ENCODE peak calls at places on chromosomes 1 and 21, in four cellular contexts. V is PC-3, U is tibial artery, D is AG09309. L is an unnamed sample.

GRCh38 chr1:203765029-203765837 is at the start of gene LAX1:
- DNase-seq in U (no peak), D (no peak), V (no peak), L (no peak)

GRCh38 chr1:19350566-19350965 is 38.4 kb downstream of the SLC66A1 start:
- DNase-seq in D (no peak), U (no peak), V (no peak), L (no peak)

GRCh38 chr1:6141601-6142000 is 38.5 kb downstream of the CHD5 start:
- DNase-seq in U (no peak), D (no peak), V (peak; percentile 18), L (no peak)

GRCh38 chr1:47558601-47559593 is 121.1 kb downstream of the FOXD2 start:
- DNase-seq in V (peak; percentile 66), U (no peak), D (no peak), L (no peak)

GRCh38 chr1:60573726-60574409 is 500.3 kb upstream of the C1orf87 start:
- DNase-seq in U (no peak), V (peak; percentile 88), D (no peak), L (peak; percentile 6)

GRCh38 chr1:239829535-239829934 is 262.1 kb upstream of the FMN2 start:
- DNase-seq in V (no peak), U (no peak), D (no peak), L (no peak)

GRCh38 chr1:3070654-3071506 is 1.9 kb downstream of the PRDM16 start:
- DNase-seq in D (no peak), U (no peak), V (no peak), L (no peak)

GRCh38 chr1:208510192-208510952 is 266.2 kb upstream of the PLXNA2 start:
- DNase-seq in U (no peak), V (peak; percentile 97), D (peak; percentile 79), L (no peak)

GRCh38 chr1:31771891-31772668 is 7.9 kb upstream of the ADGRB2 start:
- DNase-seq in D (no peak), U (no peak), V (peak; percentile 31), L (no peak)
- H3K4me3 ChIP-seq in D (peak overlapping the region; percentile 34), U (no peak overlapping the region), V (no peak overlapping the region), L (peak overlapping the region; percentile 31)

GRCh38 chr21:37338671-37339526 is 27.7 kb upstream of the DYRK1A start:
- DNase-seq in V (peak; percentile 97), U (no peak), D (peak; percentile 94), L (peak; percentile 70)
- H3K4me3 ChIP-seq in V (peak overlapping the region; percentile 51), U (peak overlapping the region; percentile 21), D (no peak overlapping the region), L (no peak overlapping the region)

DNA sequence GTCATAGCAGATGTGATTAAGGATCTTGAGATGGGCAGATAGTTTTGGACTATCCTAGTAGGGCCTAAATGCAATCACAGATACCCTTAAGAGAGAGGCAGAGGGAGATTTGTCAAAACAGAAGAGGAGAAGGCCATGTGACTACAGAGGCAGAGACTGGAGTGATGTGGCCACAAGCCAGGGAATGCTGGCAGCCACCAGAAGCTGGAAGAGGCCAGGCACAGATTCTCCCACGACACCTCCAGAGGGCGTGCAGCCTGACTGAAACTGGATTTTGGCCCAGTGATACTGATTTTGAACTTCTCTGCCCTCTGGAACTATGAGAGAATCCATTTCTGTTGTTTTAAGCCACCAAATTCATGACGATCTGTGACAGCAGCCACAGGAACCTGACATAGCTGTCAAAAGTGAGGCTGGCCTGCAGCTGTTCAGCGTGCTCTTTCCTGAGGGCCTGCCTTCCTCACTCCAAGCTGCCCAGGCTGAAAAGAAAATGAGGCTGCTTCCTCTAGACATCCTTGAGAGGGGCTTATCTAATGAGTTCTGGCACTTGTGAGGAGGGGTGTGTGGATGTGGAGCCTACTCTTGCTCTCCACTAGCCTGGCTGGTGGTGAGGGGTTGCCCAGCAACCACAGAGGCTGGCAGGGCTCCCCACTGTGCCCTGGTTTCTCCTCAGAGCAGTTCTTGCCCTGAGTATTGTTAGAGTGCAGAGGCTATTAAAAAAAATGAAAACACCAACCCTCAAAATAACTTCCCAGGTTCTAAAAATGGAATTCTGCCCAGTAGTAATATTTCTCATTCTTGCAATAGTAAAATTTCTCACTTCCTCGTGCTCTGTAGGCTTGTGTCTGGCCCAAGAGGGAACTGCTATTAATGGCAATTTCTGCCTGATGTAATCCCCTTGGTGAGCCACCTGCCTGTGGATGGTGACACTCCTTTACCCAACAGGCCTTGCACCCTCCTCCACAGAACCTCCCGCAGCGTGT is 52.4 kb upstream of the EPS8L3 start:
- DNase-seq in V (no peak), U (peak; percentile 50), D (no peak), L (no peak)
- H3K4me3 ChIP-seq in V (no peak overlapping the region), U (no peak overlapping the region), D (no peak overlapping the region), L (no peak overlapping the region)

DNA sequence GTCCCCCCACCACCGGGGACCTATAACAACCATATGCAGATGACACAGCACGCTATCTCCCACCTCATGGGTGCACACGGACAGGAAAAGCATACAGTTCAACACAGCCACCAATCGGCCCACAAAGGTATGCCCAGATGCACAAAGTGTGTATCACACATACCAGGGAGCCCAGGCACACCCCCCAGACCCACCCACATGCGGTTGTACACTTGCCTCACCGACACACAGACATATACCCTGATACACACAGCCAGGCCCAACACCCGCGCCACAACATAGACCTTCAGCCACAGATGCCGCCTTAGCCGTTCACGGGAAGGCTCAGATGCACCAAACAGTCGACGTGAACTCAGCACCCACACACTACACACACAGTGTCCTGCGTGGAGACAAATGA is 5.5 kb downstream of the CROCC start:
- DNase-seq in U (no peak), V (no peak), D (no peak), L (no peak)
- H3K4me3 ChIP-seq in U (no peak overlapping the region), V (no peak overlapping the region), D (no peak overlapping the region), L (no peak overlapping the region)

DNA sequence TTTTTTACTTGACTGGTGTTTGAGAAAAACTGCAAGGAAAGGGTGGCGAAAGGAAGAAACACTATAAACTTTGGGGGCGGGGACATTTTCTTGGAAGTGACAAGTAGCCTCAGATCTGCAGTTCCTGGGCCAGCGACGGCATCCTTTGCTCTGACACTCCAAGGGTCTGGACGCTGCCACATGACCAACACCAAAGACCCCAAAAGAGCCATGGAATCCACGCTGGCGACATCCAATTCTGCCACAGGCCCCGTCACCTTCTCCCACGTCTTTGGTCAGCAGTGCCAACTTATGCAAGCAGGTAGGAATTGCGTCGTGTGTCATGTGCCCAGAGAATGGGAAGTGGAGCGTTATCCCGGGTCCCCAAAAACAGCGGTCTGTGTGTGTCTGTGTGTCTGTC is 193.5 kb downstream of the PRDM2 start:
- DNase-seq in V (no peak), D (no peak), U (no peak), L (no peak)
- H3K4me3 ChIP-seq in V (no peak overlapping the region), D (no peak overlapping the region), U (peak overlapping the region; percentile 38), L (no peak overlapping the region)

GRCh38 chr1:54378884-54379445 is 27.2 kb downstream of the SSBP3 start:
- DNase-seq in D (no peak), U (no peak), V (no peak), L (no peak)

GRCh38 chr1:54376085-54377039 is 29.8 kb downstream of the SSBP3 start:
- DNase-seq in D (no peak), U (no peak), V (peak; percentile 18), L (no peak)

GRCh38 chr1:54377040-54377691 is 29.0 kb downstream of the SSBP3 start:
- DNase-seq in V (no peak), D (no peak), U (no peak), L (no peak)

GRCh38 chr1:54379481-54380284 is 26.5 kb downstream of the SSBP3 start:
- DNase-seq in D (no peak), V (no peak), U (no peak), L (no peak)

DNA sequence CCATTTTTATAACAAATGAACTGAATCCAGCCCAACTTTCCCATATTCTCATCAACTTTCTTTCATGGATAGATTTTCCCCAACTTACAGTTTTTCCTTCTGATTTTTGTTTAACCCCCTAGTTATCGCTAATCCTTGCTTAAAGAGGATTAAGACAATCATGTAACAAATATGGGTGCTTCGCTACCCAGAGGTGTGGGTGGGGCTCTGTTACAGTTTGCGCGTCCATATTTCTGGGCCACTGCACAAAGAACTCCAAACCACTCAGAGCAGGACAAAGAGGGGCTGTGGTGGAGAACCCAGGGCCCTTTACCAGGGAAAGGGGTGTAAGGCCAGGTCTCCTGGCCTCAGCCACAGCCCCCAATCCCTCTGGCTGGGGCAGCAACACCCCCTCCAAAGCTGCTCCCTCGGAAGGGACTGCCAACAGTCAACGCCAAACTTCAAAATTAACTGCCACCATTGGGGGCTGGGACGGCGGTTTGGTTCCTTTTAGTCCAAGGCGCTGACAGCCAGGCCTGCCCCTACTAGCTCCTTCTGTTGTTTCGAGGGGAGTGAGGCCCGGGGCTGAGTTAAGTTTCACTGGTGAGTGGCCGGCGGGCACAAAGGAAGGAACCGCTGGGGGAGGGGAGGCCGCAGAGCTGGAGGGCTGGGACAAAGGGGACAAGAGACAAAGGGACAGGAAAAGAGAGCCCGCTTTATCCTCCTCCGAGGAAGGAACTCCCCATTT is 27.9 kb downstream of the SSBP3 start:
- DNase-seq in U (no peak), D (no peak), V (no peak), L (no peak)
- H3K4me3 ChIP-seq in U (no peak overlapping the region), D (no peak overlapping the region), V (no peak overlapping the region), L (no peak overlapping the region)

GRCh38 chr1:89287182-89288050 is 14.8 kb upstream of the GBP5 start:
- DNase-seq in V (no peak), D (no peak), U (no peak), L (no peak)
- H3K4me3 ChIP-seq in V (no peak overlapping the region), D (no peak overlapping the region), U (no peak overlapping the region), L (no peak overlapping the region)

GRCh38 chr21:34882719-34883131 is 166.4 kb downstream of the RUNX1 start:
- DNase-seq in D (no peak), U (no peak), V (no peak), L (no peak)

GRCh38 chr21:34881894-34882371 is 167.2 kb downstream of the RUNX1 start:
- DNase-seq in V (peak; percentile 96), U (no peak), D (no peak), L (peak; percentile 67)

GRCh38 chr21:34883501-34884271 is 165.4 kb downstream of the RUNX1 start:
- DNase-seq in U (no peak), D (no peak), V (peak; percentile 29), L (no peak)

GRCh38 chr21:34880401-34880800 is 168.7 kb downstream of the RUNX1 start:
- DNase-seq in D (no peak), U (no peak), V (no peak), L (no peak)

DNA sequence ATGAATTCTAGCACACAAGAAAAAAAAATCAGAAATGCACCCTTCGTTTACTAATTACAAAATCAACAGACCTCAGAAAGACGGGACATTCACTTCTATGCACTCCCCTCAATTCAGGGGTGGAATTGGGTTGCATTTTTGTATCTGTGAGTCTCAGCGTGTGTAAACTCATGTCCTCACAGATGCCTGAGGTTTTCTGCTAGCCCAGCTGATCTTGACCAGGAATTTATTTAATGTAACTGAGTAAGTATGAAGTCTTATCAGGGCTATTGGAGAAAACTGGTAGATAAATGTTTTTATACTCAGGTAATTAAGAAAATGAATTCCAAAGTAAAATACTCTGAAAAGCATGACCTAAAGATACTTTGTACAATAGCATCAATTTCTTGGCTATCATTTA is 167.7 kb downstream of the RUNX1 start:
- DNase-seq in D (no peak), U (no peak), V (peak; percentile 63), L (no peak)
- H3K4me3 ChIP-seq in D (peak overlapping the region; percentile 15), U (no peak overlapping the region), V (peak overlapping the region; percentile 95), L (peak overlapping the region; percentile 47)